ENCODE peak calls at places on chromosomes 5 and 9, in nine cellular contexts. E is GM20000; F is M059J; J is RPMI7951; P is CD8-positive, alpha-beta T cell; T is psoas muscle; K is GM13976; S is prostate gland; Z is Panc1. I is an unnamed sample.

GRCh38 chr9:91302831-91303230 is 58.9 kb downstream of the AUH start:
- DNase-seq in P (no peak), J (peak; percentile 83), Z (peak; percentile 30), F (peak; percentile 93), S (no peak), T (no peak), K (no peak), E (no peak), I (no peak)

GRCh38 chr9:27566118-27566517 is 7.2 kb downstream of the C9orf72 start:
- DNase-seq in E (no peak), T (no peak), K (no peak), P (no peak), S (no peak), F (no peak), J (no peak), Z (no peak), I (no peak)

GRCh38 chr5:124411089-124411488 is 335.4 kb downstream of the ZNF608 start:
- DNase-seq in F (no peak), S (no peak), J (no peak), Z (no peak), K (no peak), E (no peak), T (no peak), P (no peak), I (no peak)

GRCh38 chr5:96968074-96968473 is 32.2 kb downstream of the LNPEP start:
- DNase-seq in F (peak; percentile 81), P (no peak), T (no peak), E (no peak), S (no peak), Z (no peak), J (peak; percentile 78), K (no peak), I (no peak)

GRCh38 chr9:113906411-113907110 is 30.5 kb downstream of the ZNF618 start:
- DNase-seq in F (peak; percentile 59), K (no peak), E (no peak), S (peak; percentile 42), J (peak; percentile 17), Z (no peak), P (no peak), T (no peak), I (no peak)

GRCh38 chr5:74595143-74595915 is 45.2 kb downstream of the ENC1 start:
- DNase-seq in P (no peak), Z (no peak), E (no peak), K (no peak), S (no peak), J (peak; percentile 45), T (no peak), F (peak; percentile 91), I (peak; percentile 38)

GRCh38 chr9:135310134-135310533 is 169.4 kb upstream of the PPP1R26 start:
- DNase-seq in E (no peak), J (no peak), Z (no peak), F (no peak), S (no peak), P (no peak), T (no peak), K (no peak), I (no peak)

GRCh38 chr9:27487927-27488326 is 36.2 kb upstream of the IFNK start:
- DNase-seq in P (no peak), J (no peak), T (no peak), Z (no peak), F (no peak), E (no peak), K (no peak), S (no peak), I (no peak)

GRCh38 chr9:129182625-129183494 is 4.8 kb upstream of the IER5L start:
- DNase-seq in K (no peak), F (peak; percentile 22), Z (no peak), T (peak; percentile 70), S (no peak), E (no peak), P (no peak), J (peak; percentile 39), I (peak; percentile 47)

GRCh38 chr5:11400312-11400711 is 503.9 kb downstream of the CTNND2 start:
- DNase-seq in P (no peak), Z (no peak), J (no peak), T (no peak), S (no peak), E (no peak), F (peak; percentile 25), K (no peak), I (no peak)

GRCh38 chr9:88527626-88528025 is 7.4 kb upstream of the NXNL2 start:
- DNase-seq in P (no peak), E (no peak), T (no peak), F (no peak), S (no peak), Z (no peak), K (no peak), J (no peak), I (no peak)

GRCh38 chr9:88258587-88258986 is 120.3 kb upstream of the SPATA31C2 start:
- DNase-seq in F (peak; percentile 82), E (no peak), P (no peak), S (peak; percentile 65), J (no peak), K (no peak), T (no peak), Z (no peak), I (peak; percentile 56)

GRCh38 chr5:61461412-61461811 is 129.4 kb downstream of the ZSWIM6 start:
- DNase-seq in Z (no peak), F (no peak), S (no peak), K (no peak), T (no peak), J (no peak), E (no peak), P (no peak), I (no peak)

GRCh38 chr5:160628295-160629006 is 206.8 kb downstream of the PTTG1 start:
- DNase-seq in E (no peak), Z (no peak), K (no peak), J (no peak), F (no peak), P (no peak), T (no peak), S (no peak), I (no peak)

GRCh38 chr9:20659474-20659962 is 24.5 kb upstream of the FOCAD start:
- DNase-seq in K (no peak), P (no peak), Z (no peak), T (no peak), J (no peak), F (no peak), S (no peak), E (no peak), I (no peak)

GRCh38 chr9:20014168-20014567 is 225.3 kb upstream of the SLC24A2 start:
- DNase-seq in S (no peak), E (no peak), F (no peak), Z (no peak), T (no peak), K (no peak), J (no peak), P (no peak), I (no peak)

GRCh38 chr9:91117959-91118651 is 243.6 kb downstream of the AUH start:
- DNase-seq in J (peak; percentile 92), P (no peak), K (no peak), F (peak; percentile 84), E (no peak), S (peak; percentile 15), Z (no peak), T (peak; percentile 95), I (peak; percentile 83)

GRCh38 chr5:43367909-43368648 is 44.1 kb downstream of the CCL28 start:
- DNase-seq in T (no peak), K (no peak), J (peak; percentile 9), F (no peak), E (no peak), S (no peak), Z (no peak), P (no peak), I (no peak)

GRCh38 chr9:116313638-116314037 is 160.0 kb downstream of the PAPPA start:
- DNase-seq in F (peak; percentile 5), S (no peak), T (no peak), P (no peak), J (peak; percentile 12), K (no peak), E (no peak), Z (no peak), I (no peak)

GRCh38 chr9:129506892-129507291 is 114.0 kb downstream of the C9orf50 start:
- DNase-seq in T (peak; percentile 50), Z (no peak), P (no peak), E (no peak), F (peak; percentile 73), K (no peak), S (no peak), J (peak; percentile 77), I (no peak)